ENCODE peak calls at places on chromosomes 4 and X, in seven cellular contexts. One of them, this sample, is unnamed.

GRCh38 chrX:153925387-153925738 is 701 bp downstream of the ARHGAP4 start:
- DNase-seq in CD8-positive, alpha-beta memory T cell: no peak
- DNase-seq in cardiac muscle cell: no peak
- DNase-seq in OCI-LY7: peak; percentile 80
- DNase-seq in right atrium auricular region: no peak
- DNase-seq in transverse colon: no peak
- DNase-seq in pancreas: no peak
- DNase-seq in this sample: no peak

GRCh38 chrX:100376581-100376980 is 33.5 kb downstream of the PCDH19 start:
- DNase-seq in CD8-positive, alpha-beta memory T cell: no peak
- DNase-seq in pancreas: no peak
- DNase-seq in OCI-LY7: no peak
- DNase-seq in right atrium auricular region: no peak
- DNase-seq in transverse colon: no peak
- DNase-seq in cardiac muscle cell: peak; percentile 36
- DNase-seq in this sample: no peak

GRCh38 chr4:39621582-39621981 is 17.1 kb downstream of the SMIM14 start:
- DNase-seq in transverse colon: peak; percentile 31
- DNase-seq in right atrium auricular region: peak; percentile 73
- DNase-seq in pancreas: no peak
- DNase-seq in OCI-LY7: no peak
- DNase-seq in CD8-positive, alpha-beta memory T cell: no peak
- DNase-seq in cardiac muscle cell: peak; percentile 74
- DNase-seq in this sample: no peak

GRCh38 chrX:68936186-68936585 is 107.4 kb downstream of the EFNB1 start:
- DNase-seq in cardiac muscle cell: no peak
- DNase-seq in pancreas: no peak
- DNase-seq in transverse colon: peak; percentile 2
- DNase-seq in right atrium auricular region: no peak
- DNase-seq in OCI-LY7: no peak
- DNase-seq in CD8-positive, alpha-beta memory T cell: no peak
- DNase-seq in this sample: no peak

GRCh38 chrX:51420610-51421009 is 75.8 kb downstream of the NUDT11 start:
- DNase-seq in cardiac muscle cell: peak; percentile 58
- DNase-seq in pancreas: no peak
- DNase-seq in OCI-LY7: peak; percentile 73
- DNase-seq in CD8-positive, alpha-beta memory T cell: no peak
- DNase-seq in transverse colon: no peak
- DNase-seq in right atrium auricular region: no peak
- DNase-seq in this sample: peak; percentile 1

GRCh38 chr4:174713181-174713580 is 115.9 kb downstream of the GLRA3 start:
- DNase-seq in transverse colon: no peak
- DNase-seq in cardiac muscle cell: no peak
- DNase-seq in CD8-positive, alpha-beta memory T cell: no peak
- DNase-seq in pancreas: no peak
- DNase-seq in OCI-LY7: no peak
- DNase-seq in right atrium auricular region: no peak
- DNase-seq in this sample: no peak

GRCh38 chrX:1355131-1355799 is 18.7 kb downstream of the IL3RA start:
- DNase-seq in cardiac muscle cell: no peak
- DNase-seq in pancreas: no peak
- DNase-seq in right atrium auricular region: no peak
- DNase-seq in OCI-LY7: peak; percentile 39
- DNase-seq in transverse colon: no peak
- DNase-seq in CD8-positive, alpha-beta memory T cell: no peak
- DNase-seq in this sample: no peak

GRCh38 chr4:20192754-20193521 is 58.8 kb upstream of the SLIT2 start:
- DNase-seq in pancreas: no peak
- DNase-seq in OCI-LY7: no peak
- DNase-seq in right atrium auricular region: no peak
- DNase-seq in transverse colon: no peak
- DNase-seq in cardiac muscle cell: peak; percentile 17
- DNase-seq in CD8-positive, alpha-beta memory T cell: no peak
- DNase-seq in this sample: no peak

GRCh38 chrX:31832263-31832662 is 760.4 kb upstream of the FTHL17 start:
- DNase-seq in transverse colon: no peak
- DNase-seq in pancreas: no peak
- DNase-seq in right atrium auricular region: no peak
- DNase-seq in CD8-positive, alpha-beta memory T cell: no peak
- DNase-seq in OCI-LY7: no peak
- DNase-seq in cardiac muscle cell: no peak
- DNase-seq in this sample: no peak

GRCh38 chrX:115709039-115709438 is 148.1 kb downstream of the PLS3 start:
- DNase-seq in OCI-LY7: no peak
- DNase-seq in pancreas: no peak
- DNase-seq in right atrium auricular region: no peak
- DNase-seq in CD8-positive, alpha-beta memory T cell: no peak
- DNase-seq in cardiac muscle cell: no peak
- DNase-seq in transverse colon: no peak
- DNase-seq in this sample: no peak

GRCh38 chr4:78254893-78255292 is 197.8 kb downstream of the FRAS1 start:
- DNase-seq in cardiac muscle cell: no peak
- DNase-seq in OCI-LY7: no peak
- DNase-seq in CD8-positive, alpha-beta memory T cell: no peak
- DNase-seq in transverse colon: no peak
- DNase-seq in pancreas: no peak
- DNase-seq in right atrium auricular region: no peak
- DNase-seq in this sample: no peak

GRCh38 chrX:34343001-34343400 is 210.9 kb upstream of the FAM47A start:
- DNase-seq in transverse colon: no peak
- DNase-seq in right atrium auricular region: no peak
- DNase-seq in pancreas: no peak
- DNase-seq in OCI-LY7: no peak
- DNase-seq in CD8-positive, alpha-beta memory T cell: no peak
- DNase-seq in cardiac muscle cell: no peak
- DNase-seq in this sample: no peak

GRCh38 chr4:94453534-94453963 is 1.8 kb downstream of the PDLIM5 start:
- DNase-seq in OCI-LY7: no peak
- DNase-seq in pancreas: no peak
- DNase-seq in right atrium auricular region: no peak
- DNase-seq in CD8-positive, alpha-beta memory T cell: no peak
- DNase-seq in transverse colon: no peak
- DNase-seq in cardiac muscle cell: peak; percentile 30
- DNase-seq in this sample: no peak

GRCh38 chr4:182307746-182308145 is 64.5 kb downstream of the TENM3 start:
- DNase-seq in right atrium auricular region: no peak
- DNase-seq in pancreas: no peak
- DNase-seq in CD8-positive, alpha-beta memory T cell: no peak
- DNase-seq in cardiac muscle cell: peak; percentile 90
- DNase-seq in OCI-LY7: no peak
- DNase-seq in transverse colon: no peak
- DNase-seq in this sample: peak; percentile 91

GRCh38 chrX:153726286-153727107 is 1.8 kb downstream of the ABCD1 start:
- DNase-seq in transverse colon: peak; percentile 71
- DNase-seq in OCI-LY7: peak; percentile 86
- DNase-seq in cardiac muscle cell: peak; percentile 51
- DNase-seq in CD8-positive, alpha-beta memory T cell: peak; percentile 55
- DNase-seq in pancreas: peak; percentile 73
- DNase-seq in right atrium auricular region: peak; percentile 69
- DNase-seq in this sample: no peak

DNA sequence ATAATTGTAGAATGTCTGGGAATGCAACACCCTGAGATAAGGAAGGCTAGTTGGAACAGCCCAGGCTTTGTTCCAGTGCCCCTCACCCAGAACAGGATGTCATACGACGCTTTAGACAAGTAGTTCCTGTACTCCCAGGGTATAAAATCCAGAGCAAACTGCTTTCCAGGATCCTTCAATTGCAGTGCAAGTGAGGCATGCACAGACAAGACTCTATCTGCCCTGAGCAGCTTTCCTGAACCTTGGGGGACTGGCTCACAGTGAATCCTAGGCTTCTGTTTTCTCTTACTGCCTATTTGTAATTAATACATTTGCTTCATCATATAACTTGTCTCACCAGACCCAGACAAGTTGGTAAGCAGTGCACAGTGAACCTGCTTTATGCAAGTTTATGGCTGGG is 48.4 kb upstream of the IL9R start:
- DNase-seq in OCI-LY7: no peak
- DNase-seq in right atrium auricular region: no peak
- DNase-seq in pancreas: no peak
- DNase-seq in cardiac muscle cell: peak; percentile 5
- DNase-seq in CD8-positive, alpha-beta memory T cell: no peak
- DNase-seq in transverse colon: no peak
- DNase-seq in this sample: no peak
- H3K9me3 ChIP-seq in OCI-LY7: no peaks in the 10 kb centered on the region
- H3K9me3 ChIP-seq in right atrium auricular region: no peaks in the 10 kb centered on the region
- H3K9me3 ChIP-seq in pancreas: no peaks in the 10 kb centered on the region
- H3K9me3 ChIP-seq in cardiac muscle cell: no peaks in the 10 kb centered on the region
- H3K9me3 ChIP-seq in CD8-positive, alpha-beta memory T cell: no peaks in the 10 kb centered on the region
- H3K9me3 ChIP-seq in transverse colon: no peaks in the 10 kb centered on the region
- H3K9me3 ChIP-seq in this sample: peaks cover 9% of the 10 kb centered on the region

GRCh38 chr4:188697217-188697616 is 558.0 kb downstream of the TRIML1 start:
- DNase-seq in CD8-positive, alpha-beta memory T cell: no peak
- DNase-seq in OCI-LY7: no peak
- DNase-seq in cardiac muscle cell: no peak
- DNase-seq in transverse colon: no peak
- DNase-seq in right atrium auricular region: no peak
- DNase-seq in pancreas: no peak
- DNase-seq in this sample: no peak

GRCh38 chr4:188691811-188692210 is 552.6 kb downstream of the TRIML1 start:
- DNase-seq in right atrium auricular region: no peak
- DNase-seq in CD8-positive, alpha-beta memory T cell: no peak
- DNase-seq in OCI-LY7: no peak
- DNase-seq in cardiac muscle cell: no peak
- DNase-seq in pancreas: no peak
- DNase-seq in transverse colon: no peak
- DNase-seq in this sample: peak; percentile 61

GRCh38 chr4:188695261-188695660 is 556.0 kb downstream of the TRIML1 start:
- DNase-seq in CD8-positive, alpha-beta memory T cell: no peak
- DNase-seq in cardiac muscle cell: no peak
- DNase-seq in pancreas: no peak
- DNase-seq in transverse colon: no peak
- DNase-seq in OCI-LY7: no peak
- DNase-seq in right atrium auricular region: no peak
- DNase-seq in this sample: no peak
- H3K9me3 ChIP-seq in CD8-positive, alpha-beta memory T cell: no peaks in the 10 kb centered on the region
- H3K9me3 ChIP-seq in cardiac muscle cell: no peaks in the 10 kb centered on the region
- H3K9me3 ChIP-seq in pancreas: no peaks in the 10 kb centered on the region
- H3K9me3 ChIP-seq in transverse colon: no peaks in the 10 kb centered on the region
- H3K9me3 ChIP-seq in OCI-LY7: no peaks in the 10 kb centered on the region
- H3K9me3 ChIP-seq in right atrium auricular region: no peaks in the 10 kb centered on the region
- H3K9me3 ChIP-seq in this sample: no peaks in the 10 kb centered on the region

DNA sequence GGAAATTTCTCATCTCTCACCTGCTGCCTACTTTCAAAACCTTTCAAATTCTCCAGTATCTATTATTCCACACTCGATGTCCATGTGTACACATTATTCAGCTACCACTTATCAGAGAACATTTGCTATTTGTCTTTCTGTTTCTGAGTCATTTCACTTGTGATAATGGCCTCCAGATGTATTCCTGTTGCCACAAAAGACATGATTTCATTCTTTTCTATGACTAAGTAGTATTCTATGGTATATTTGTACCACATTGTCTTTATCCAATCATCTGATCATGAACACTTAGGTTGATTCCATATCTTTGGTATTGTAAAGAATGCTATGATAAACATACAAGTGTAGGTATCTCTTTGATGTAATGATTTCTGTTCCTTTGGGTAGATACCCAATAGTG is 310.1 kb upstream of the SPOCK3 start:
- DNase-seq in transverse colon: no peak
- DNase-seq in OCI-LY7: no peak
- DNase-seq in CD8-positive, alpha-beta memory T cell: no peak
- DNase-seq in right atrium auricular region: no peak
- DNase-seq in pancreas: no peak
- DNase-seq in cardiac muscle cell: no peak
- DNase-seq in this sample: no peak
- H3K9me3 ChIP-seq in transverse colon: no peaks in the 10 kb centered on the region
- H3K9me3 ChIP-seq in OCI-LY7: peaks cover 6% of the 10 kb centered on the region
- H3K9me3 ChIP-seq in CD8-positive, alpha-beta memory T cell: no peaks in the 10 kb centered on the region
- H3K9me3 ChIP-seq in right atrium auricular region: no peaks in the 10 kb centered on the region
- H3K9me3 ChIP-seq in pancreas: no peaks in the 10 kb centered on the region
- H3K9me3 ChIP-seq in cardiac muscle cell: no peaks in the 10 kb centered on the region
- H3K9me3 ChIP-seq in this sample: peaks cover 4% of the 10 kb centered on the region

GRCh38 chr4:119721878-119722277 is 93.3 kb upstream of the PDE5A start:
- DNase-seq in CD8-positive, alpha-beta memory T cell: no peak
- DNase-seq in transverse colon: no peak
- DNase-seq in cardiac muscle cell: no peak
- DNase-seq in right atrium auricular region: no peak
- DNase-seq in OCI-LY7: no peak
- DNase-seq in pancreas: no peak
- DNase-seq in this sample: no peak
- H3K9me3 ChIP-seq in CD8-positive, alpha-beta memory T cell: no peaks in the 10 kb centered on the region
- H3K9me3 ChIP-seq in transverse colon: peaks cover 5% of the 10 kb centered on the region
- H3K9me3 ChIP-seq in cardiac muscle cell: no peaks in the 10 kb centered on the region
- H3K9me3 ChIP-seq in right atrium auricular region: no peaks in the 10 kb centered on the region
- H3K9me3 ChIP-seq in OCI-LY7: no peaks in the 10 kb centered on the region
- H3K9me3 ChIP-seq in pancreas: no peaks in the 10 kb centered on the region
- H3K9me3 ChIP-seq in this sample: no peaks in the 10 kb centered on the region

DNA sequence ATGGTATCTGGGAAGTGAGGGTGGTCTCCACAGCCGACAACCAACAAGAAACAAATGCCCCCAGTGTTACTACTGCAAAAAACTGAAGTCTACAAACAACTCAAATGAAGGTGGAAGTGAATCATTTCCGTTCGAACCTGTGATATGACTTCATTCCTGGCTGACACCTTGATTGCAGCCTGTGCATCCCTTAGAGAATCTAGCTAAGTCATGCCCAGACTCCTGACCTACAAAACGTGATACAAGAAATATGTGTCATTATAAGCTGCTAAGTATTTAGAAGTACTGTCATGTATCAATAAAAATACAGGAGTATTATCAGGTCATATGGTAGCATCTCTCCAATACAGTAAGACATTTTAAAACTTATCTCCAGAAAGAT is 959.7 kb upstream of the LCORL start:
- DNase-seq in transverse colon: no peak
- DNase-seq in right atrium auricular region: no peak
- DNase-seq in pancreas: no peak
- DNase-seq in CD8-positive, alpha-beta memory T cell: no peak
- DNase-seq in cardiac muscle cell: no peak
- DNase-seq in OCI-LY7: peak; percentile 60
- DNase-seq in this sample: no peak
- H3K9me3 ChIP-seq in transverse colon: no peaks in the 10 kb centered on the region
- H3K9me3 ChIP-seq in right atrium auricular region: no peaks in the 10 kb centered on the region
- H3K9me3 ChIP-seq in pancreas: no peaks in the 10 kb centered on the region
- H3K9me3 ChIP-seq in CD8-positive, alpha-beta memory T cell: no peaks in the 10 kb centered on the region
- H3K9me3 ChIP-seq in cardiac muscle cell: no peaks in the 10 kb centered on the region
- H3K9me3 ChIP-seq in OCI-LY7: peaks cover 69% of the 10 kb centered on the region
- H3K9me3 ChIP-seq in this sample: no peaks in the 10 kb centered on the region

DNA sequence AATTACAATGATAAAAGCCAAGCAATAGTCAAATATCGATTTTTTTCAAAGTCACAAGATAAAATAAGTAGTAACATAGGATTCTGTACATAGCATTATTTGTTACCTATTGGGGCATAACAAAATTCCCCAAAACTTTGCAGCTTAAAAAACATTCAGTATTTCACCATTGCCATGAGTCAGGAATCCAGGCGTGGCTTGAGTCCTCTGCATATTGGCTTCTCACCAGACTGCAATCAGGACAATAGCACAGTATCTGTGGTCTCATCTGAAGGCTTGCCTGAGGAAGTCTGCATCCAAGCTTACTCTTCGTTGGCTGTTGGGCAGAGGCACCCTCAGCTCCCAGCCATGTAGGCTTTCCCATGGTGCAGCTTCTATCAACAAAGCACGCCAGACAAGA is 6.2 kb upstream of the CTBP1 start:
- DNase-seq in pancreas: no peak
- DNase-seq in cardiac muscle cell: no peak
- DNase-seq in transverse colon: no peak
- DNase-seq in CD8-positive, alpha-beta memory T cell: no peak
- DNase-seq in OCI-LY7: no peak
- DNase-seq in right atrium auricular region: no peak
- DNase-seq in this sample: no peak
- H3K9me3 ChIP-seq in pancreas: no peaks in the 10 kb centered on the region
- H3K9me3 ChIP-seq in cardiac muscle cell: no peaks in the 10 kb centered on the region
- H3K9me3 ChIP-seq in transverse colon: no peaks in the 10 kb centered on the region
- H3K9me3 ChIP-seq in CD8-positive, alpha-beta memory T cell: no peaks in the 10 kb centered on the region
- H3K9me3 ChIP-seq in OCI-LY7: peaks cover 32% of the 10 kb centered on the region
- H3K9me3 ChIP-seq in right atrium auricular region: no peaks in the 10 kb centered on the region
- H3K9me3 ChIP-seq in this sample: peaks cover 45% of the 10 kb centered on the region